ENCODE peak calls at places on chromosomes 1 and 21, in six cellular contexts. P is endothelial cell of umbilical vein, K is A549, J is GM12878, U is K562, S is HepG2. H is an unnamed sample.

GRCh38 chr1:86339014-86339413 is 57.1 kb downstream of the ODF2L start:
- DNase-seq in P (no peak), K (no peak), J (no peak), U (no peak), S (no peak), H (no peak)

GRCh38 chr1:246622035-246622652 is 55.9 kb downstream of the CNST start:
- DNase-seq in P (no peak), K (no peak), J (no peak), U (no peak), S (no peak), H (no peak)

GRCh38 chr1:152697701-152698600 is at the start of gene LCE2A:
- DNase-seq in P (no peak), K (no peak), J (no peak), U (no peak), S (no peak), H (no peak)

GRCh38 chr21:45022736-45023135 is 51.6 kb upstream of the ADARB1 start:
- DNase-seq in P (no peak), K (no peak), J (no peak), U (no peak), S (no peak), H (no peak)

GRCh38 chr1:38872401-38873026 is 634 bp downstream of the MYCBP start:
- DNase-seq in P (no peak), K (no peak), J (no peak), U (no peak), S (no peak), H (peak; percentile 49)

GRCh38 chr1:227846265-227846858 is 30.9 kb downstream of the PRSS38 start:
- DNase-seq in P (no peak), K (no peak), J (no peak), U (no peak), S (no peak), H (peak; percentile 12)

GRCh38 chr1:20610950-20611349 is 22.1 kb downstream of the CDA start:
- DNase-seq in P (no peak), K (no peak), J (no peak), U (no peak), S (no peak), H (no peak)

GRCh38 chr1:235673981-235674380 is 24.4 kb upstream of the GNG4 start:
- DNase-seq in P (no peak), K (no peak), J (no peak), U (no peak), S (no peak), H (no peak)

GRCh38 chr1:22236151-22236550 is 93.3 kb upstream of the WNT4 start:
- DNase-seq in P (no peak), K (no peak), J (no peak), U (no peak), S (no peak), H (no peak)

GRCh38 chr1:15678578-15678977 is 5.5 kb upstream of the PLEKHM2 start:
- DNase-seq in P (peak; percentile 14), K (peak; percentile 75), J (peak; percentile 53), U (no peak), S (peak; percentile 62), H (peak; percentile 54)

GRCh38 chr1:147892731-147893214 is 9.8 kb upstream of the GJA8 start:
- DNase-seq in P (peak; percentile 59), K (peak; percentile 57), J (no peak), U (peak; percentile 60), S (peak; percentile 28), H (peak; percentile 47)

GRCh38 chr21:43194303-43195130 is 25.7 kb downstream of the CRYAA start:
- DNase-seq in P (no peak), K (no peak), J (no peak), U (no peak), S (peak; percentile 57), H (no peak)

GRCh38 chr1:89657886-89658285 is 25.0 kb downstream of the LRRC8C start:
- DNase-seq in P (peak; percentile 44), K (no peak), J (peak; percentile 76), U (no peak), S (no peak), H (no peak)

GRCh38 chr1:156894711-156895407 is 1.3 kb downstream of the PEAR1 start:
- DNase-seq in P (peak; percentile 78), K (no peak), J (no peak), U (peak; percentile 91), S (no peak), H (no peak)

GRCh38 chr1:155261401-155261887 is 716 bp downstream of the SCAMP3 start:
- DNase-seq in P (peak; percentile 12), K (no peak), J (no peak), U (peak; percentile 30), S (no peak), H (peak; percentile 46)

GRCh38 chr21:33657124-33657842 is 15.0 kb downstream of the ITSN1 start:
- DNase-seq in P (peak; percentile 91), K (no peak), J (no peak), U (no peak), S (no peak), H (peak; percentile 49)

GRCh38 chr1:150146853-150147542 is 2.7 kb upstream of the PLEKHO1 start:
- DNase-seq in P (no peak), K (no peak), J (no peak), U (no peak), S (no peak), H (no peak)

DNA sequence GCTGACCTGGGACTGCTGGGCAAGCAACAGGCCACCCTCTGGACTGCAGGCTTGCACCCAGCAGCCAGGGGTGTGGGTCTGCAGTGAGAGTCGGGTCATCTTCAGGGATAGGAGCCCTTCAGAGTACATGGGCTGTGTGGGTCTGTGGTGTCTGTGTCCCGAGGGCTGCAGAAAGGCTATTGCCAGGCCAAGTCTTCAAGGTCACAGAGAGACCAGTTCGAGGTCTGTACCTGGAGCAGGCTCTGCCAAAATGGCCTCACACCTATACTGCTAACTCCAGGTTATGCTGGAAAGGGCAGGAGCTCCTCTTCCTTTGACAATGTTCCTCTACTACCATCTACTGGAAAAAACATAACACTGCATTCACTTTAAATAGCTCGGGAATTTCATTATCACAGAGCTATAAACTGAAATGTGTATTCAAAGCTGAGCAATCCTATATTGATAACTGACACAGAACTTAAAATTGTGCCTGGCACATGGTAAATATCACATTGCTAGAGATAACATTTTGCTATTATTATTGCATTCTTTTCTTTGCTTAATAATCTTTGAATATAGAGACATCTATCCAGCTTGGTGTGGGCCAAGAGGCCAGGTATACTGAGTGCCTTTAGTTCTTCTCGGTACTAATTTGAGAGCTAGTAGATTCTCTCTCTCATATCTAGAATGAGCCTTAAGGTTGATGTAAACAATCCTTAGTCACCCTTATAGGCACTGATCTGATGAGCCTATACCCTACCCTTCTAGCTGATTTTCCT is 6.9 kb upstream of the DNAH14 start:
- DNase-seq in P (peak; percentile 24), K (peak; percentile 48), J (peak; percentile 11), U (peak; percentile 57), S (peak; percentile 30), H (peak; percentile 48)
- TF ChIP-seq CTCF in P (peak; percentile 45), K (peak; percentile 78), J (peak; percentile 54), U (peak; percentile 76), S (peak; percentile 80), H (peak; percentile 36)

GRCh38 chr21:41759926-41760325 is 6.9 kb downstream of the RIPK4 start:
- DNase-seq in P (no peak), K (no peak), J (no peak), U (no peak), S (no peak), H (no peak)

GRCh38 chr21:41755934-41756773 is 10.7 kb downstream of the RIPK4 start:
- DNase-seq in P (no peak), K (no peak), J (no peak), U (no peak), S (no peak), H (peak; percentile 48)

GRCh38 chr21:41759214-41759840 is 7.5 kb downstream of the RIPK4 start:
- DNase-seq in P (no peak), K (no peak), J (no peak), U (no peak), S (no peak), H (no peak)

GRCh38 chr21:41760411-41760810 is 6.4 kb downstream of the RIPK4 start:
- DNase-seq in P (no peak), K (no peak), J (no peak), U (no peak), S (no peak), H (no peak)

GRCh38 chr21:41758550-41758949 is 8.3 kb downstream of the RIPK4 start:
- DNase-seq in P (no peak), K (peak; percentile 51), J (no peak), U (no peak), S (no peak), H (no peak)
- TF ChIP-seq MYC in P (no peak), K (no peak), J (no peak), U (no peak), S (no peak), H (no peak)

GRCh38 chr1:226637147-226637935 is 88.8 kb downstream of the STUM start:
- DNase-seq in P (no peak), K (no peak), J (no peak), U (peak; percentile 75), S (peak; percentile 38), H (no peak)
- TF ChIP-seq CTCF in P (peak; percentile 22), K (no peak), J (no peak), U (peak; percentile 86), S (peak; percentile 55), H (no peak)

DNA sequence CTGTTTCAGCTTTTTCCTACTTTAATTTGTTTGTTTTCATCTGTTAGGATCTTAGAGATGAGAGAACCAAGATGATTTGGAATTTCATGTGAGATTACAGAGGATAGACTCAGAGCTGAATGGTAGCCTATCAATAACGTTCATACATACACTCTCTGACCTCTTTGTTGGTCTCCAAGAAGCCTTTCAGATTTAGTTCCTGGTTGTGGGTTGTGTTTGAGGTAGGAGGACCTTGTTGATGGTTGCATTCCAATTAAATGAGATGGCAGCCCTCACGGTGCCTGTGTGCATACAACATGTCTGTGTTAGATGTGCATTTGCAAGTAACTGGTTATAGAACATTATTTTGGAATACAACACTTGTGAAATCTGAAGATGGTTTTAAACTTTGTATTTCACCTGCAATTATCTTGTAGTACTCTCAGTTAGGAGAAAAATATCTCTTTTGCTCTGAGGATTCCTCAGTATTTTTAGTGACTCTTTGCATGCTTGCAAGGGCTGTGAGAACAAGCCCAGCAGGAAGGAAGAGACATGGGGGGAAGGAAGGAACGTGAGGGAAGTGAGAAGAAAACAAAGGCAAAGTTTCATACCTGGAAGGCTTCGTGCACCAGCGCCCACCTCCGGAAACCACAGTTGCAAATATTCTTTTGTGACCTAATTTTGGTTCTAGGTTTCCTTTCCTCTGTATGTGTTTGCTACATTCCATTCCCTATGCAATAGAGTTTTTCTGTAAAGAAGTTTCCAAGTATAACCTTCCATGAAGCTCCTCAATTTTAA is 291.8 kb downstream of the DISC1 start:
- DNase-seq in P (no peak), K (peak; percentile 13), J (peak; percentile 8), U (no peak), S (no peak), H (no peak)
- TF ChIP-seq MYC in P (no peak), K (no peak), J (no peak), U (no peak), S (no peak), H (no peak)

DNA sequence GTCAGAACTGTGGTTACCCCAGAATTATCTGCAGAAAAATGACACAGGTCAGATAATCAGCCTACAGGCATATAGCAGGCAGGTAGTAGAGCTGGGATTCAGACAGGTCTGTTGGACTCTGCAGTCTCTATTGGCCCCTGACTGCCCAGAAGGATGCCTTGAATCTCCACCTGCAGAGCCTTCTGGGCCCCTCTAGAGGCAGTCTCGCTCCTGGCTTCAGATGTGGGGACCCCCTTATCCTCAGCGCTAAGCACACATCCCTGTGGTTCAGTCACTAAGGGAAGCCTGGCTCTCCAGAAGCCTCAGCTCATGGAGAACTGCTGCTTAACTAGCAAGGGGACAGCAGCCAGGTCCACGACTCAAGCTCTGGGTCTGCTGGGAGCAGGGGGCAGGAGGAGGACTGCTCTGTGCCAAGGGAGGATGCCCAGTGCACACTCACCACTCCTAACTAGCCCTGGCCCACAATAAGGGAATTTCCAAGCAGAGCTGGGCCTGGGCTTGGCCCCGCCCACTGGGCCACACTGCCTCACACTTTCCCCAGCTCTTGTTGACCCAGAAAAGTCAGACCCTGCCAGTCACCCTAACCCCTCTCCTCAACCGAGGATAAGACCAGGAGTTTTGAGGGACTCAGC is 18.9 kb downstream of the SLC9A1 start:
- DNase-seq in P (no peak), K (no peak), J (no peak), U (no peak), S (no peak), H (no peak)
- TF ChIP-seq CTCF in P (no peak), K (no peak), J (peak; percentile 10), U (peak; percentile 59), S (no peak), H (peak; percentile 7)

H was measured in NB4.